ENCODE peak calls at places on chromosomes 3 and 15, in nine cellular contexts. One of them, this sample, is unnamed.

GRCh38 chr3:98343647-98344507 is 9.8 kb upstream of the OR5K4 start:
- DNase-seq in ovary: no peak
- DNase-seq in SJSA1: no peak
- DNase-seq in neuronal stem cell: peak; percentile 63
- DNase-seq in uterus: no peak
- DNase-seq in effector memory CD4-positive, alpha-beta T cell: no peak
- DNase-seq in fibroblast of lung: peak; percentile 17
- DNase-seq in K562: peak; percentile 19
- DNase-seq in GM23338: peak; percentile 95
- DNase-seq in this sample: peak; percentile 85

GRCh38 chr3:154851644-154852043 is 228.5 kb upstream of the MME start:
- DNase-seq in ovary: no peak
- DNase-seq in SJSA1: no peak
- DNase-seq in neuronal stem cell: no peak
- DNase-seq in uterus: no peak
- DNase-seq in effector memory CD4-positive, alpha-beta T cell: no peak
- DNase-seq in fibroblast of lung: no peak
- DNase-seq in K562: no peak
- DNase-seq in GM23338: no peak
- DNase-seq in this sample: no peak

GRCh38 chr3:185350841-185351240 is 12.1 kb upstream of the MAP3K13 start:
- DNase-seq in ovary: no peak
- DNase-seq in SJSA1: no peak
- DNase-seq in neuronal stem cell: no peak
- DNase-seq in uterus: no peak
- DNase-seq in effector memory CD4-positive, alpha-beta T cell: no peak
- DNase-seq in fibroblast of lung: no peak
- DNase-seq in K562: no peak
- DNase-seq in GM23338: no peak
- DNase-seq in this sample: no peak

GRCh38 chr15:62840518-62841268 is 201.9 kb upstream of the TPM1 start:
- DNase-seq in ovary: no peak
- DNase-seq in SJSA1: no peak
- DNase-seq in neuronal stem cell: no peak
- DNase-seq in uterus: no peak
- DNase-seq in effector memory CD4-positive, alpha-beta T cell: no peak
- DNase-seq in fibroblast of lung: no peak
- DNase-seq in K562: no peak
- DNase-seq in GM23338: no peak
- DNase-seq in this sample: no peak

GRCh38 chr15:56244237-56244810 is 645 bp upstream of the RFX7 start:
- DNase-seq in ovary: peak; percentile 46
- DNase-seq in SJSA1: peak; percentile 67
- DNase-seq in neuronal stem cell: peak; percentile 71
- DNase-seq in uterus: peak; percentile 45
- DNase-seq in effector memory CD4-positive, alpha-beta T cell: no peak
- DNase-seq in fibroblast of lung: peak; percentile 77
- DNase-seq in K562: peak; percentile 47
- DNase-seq in GM23338: peak; percentile 93
- DNase-seq in this sample: peak; percentile 96

GRCh38 chr3:39294446-39295183 is 14.8 kb upstream of the CX3CR1 start:
- DNase-seq in ovary: no peak
- DNase-seq in SJSA1: no peak
- DNase-seq in neuronal stem cell: no peak
- DNase-seq in uterus: no peak
- DNase-seq in effector memory CD4-positive, alpha-beta T cell: no peak
- DNase-seq in fibroblast of lung: no peak
- DNase-seq in K562: no peak
- DNase-seq in GM23338: no peak
- DNase-seq in this sample: no peak

GRCh38 chr3:134775831-134776230 is 19.2 kb upstream of the EPHB1 start:
- DNase-seq in ovary: no peak
- DNase-seq in SJSA1: no peak
- DNase-seq in neuronal stem cell: no peak
- DNase-seq in uterus: no peak
- DNase-seq in effector memory CD4-positive, alpha-beta T cell: no peak
- DNase-seq in fibroblast of lung: no peak
- DNase-seq in K562: no peak
- DNase-seq in GM23338: no peak
- DNase-seq in this sample: no peak

GRCh38 chr15:27681038-27681437 is 418.1 kb downstream of the OCA2 start:
- DNase-seq in ovary: no peak
- DNase-seq in SJSA1: no peak
- DNase-seq in neuronal stem cell: no peak
- DNase-seq in uterus: no peak
- DNase-seq in effector memory CD4-positive, alpha-beta T cell: no peak
- DNase-seq in fibroblast of lung: no peak
- DNase-seq in K562: no peak
- DNase-seq in GM23338: no peak
- DNase-seq in this sample: peak; percentile 19

GRCh38 chr3:31625358-31625757 is 92.6 kb downstream of the STT3B start:
- DNase-seq in ovary: no peak
- DNase-seq in SJSA1: no peak
- DNase-seq in neuronal stem cell: no peak
- DNase-seq in uterus: no peak
- DNase-seq in effector memory CD4-positive, alpha-beta T cell: no peak
- DNase-seq in fibroblast of lung: no peak
- DNase-seq in K562: no peak
- DNase-seq in GM23338: no peak
- DNase-seq in this sample: no peak

GRCh38 chr15:56868251-56868650 is 50.2 kb upstream of the TCF12 start:
- DNase-seq in ovary: no peak
- DNase-seq in SJSA1: no peak
- DNase-seq in neuronal stem cell: no peak
- DNase-seq in uterus: no peak
- DNase-seq in effector memory CD4-positive, alpha-beta T cell: no peak
- DNase-seq in fibroblast of lung: no peak
- DNase-seq in K562: no peak
- DNase-seq in GM23338: no peak
- DNase-seq in this sample: no peak

GRCh38 chr15:72781621-72782020 is 1.9 kb downstream of the ADPGK start:
- DNase-seq in ovary: no peak
- DNase-seq in SJSA1: no peak
- DNase-seq in neuronal stem cell: no peak
- DNase-seq in uterus: no peak
- DNase-seq in effector memory CD4-positive, alpha-beta T cell: no peak
- DNase-seq in fibroblast of lung: no peak
- DNase-seq in K562: no peak
- DNase-seq in GM23338: no peak
- DNase-seq in this sample: no peak

GRCh38 chr3:196518999-196519737 is 4.0 kb upstream of the SMCO1 start:
- DNase-seq in ovary: no peak
- DNase-seq in SJSA1: peak; percentile 84
- DNase-seq in neuronal stem cell: no peak
- DNase-seq in uterus: no peak
- DNase-seq in effector memory CD4-positive, alpha-beta T cell: peak; percentile 41
- DNase-seq in fibroblast of lung: peak; percentile 79
- DNase-seq in K562: peak; percentile 77
- DNase-seq in GM23338: peak; percentile 95
- DNase-seq in this sample: peak; percentile 91

GRCh38 chr3:184874709-184875644 is 63.0 kb downstream of the VPS8 start:
- DNase-seq in ovary: no peak
- DNase-seq in SJSA1: no peak
- DNase-seq in neuronal stem cell: peak; percentile 21
- DNase-seq in uterus: no peak
- DNase-seq in effector memory CD4-positive, alpha-beta T cell: no peak
- DNase-seq in fibroblast of lung: peak; percentile 43
- DNase-seq in K562: peak; percentile 17
- DNase-seq in GM23338: peak; percentile 75
- DNase-seq in this sample: peak; percentile 17

GRCh38 chr15:87033056-87033455 is 953.4 kb downstream of the AGBL1 start:
- DNase-seq in ovary: no peak
- DNase-seq in SJSA1: no peak
- DNase-seq in neuronal stem cell: no peak
- DNase-seq in uterus: no peak
- DNase-seq in effector memory CD4-positive, alpha-beta T cell: no peak
- DNase-seq in fibroblast of lung: no peak
- DNase-seq in K562: no peak
- DNase-seq in GM23338: no peak
- DNase-seq in this sample: peak; percentile 4

GRCh38 chr15:75720787-75721461 is 8.3 kb upstream of the CSPG4 start:
- DNase-seq in ovary: no peak
- DNase-seq in SJSA1: peak; percentile 63
- DNase-seq in neuronal stem cell: no peak
- DNase-seq in uterus: no peak
- DNase-seq in effector memory CD4-positive, alpha-beta T cell: no peak
- DNase-seq in fibroblast of lung: no peak
- DNase-seq in K562: peak; percentile 55
- DNase-seq in GM23338: peak; percentile 79
- DNase-seq in this sample: peak; percentile 52

GRCh38 chr3:14274999-14275961 is 96.7 kb downstream of the LSM3 start:
- DNase-seq in ovary: no peak
- DNase-seq in SJSA1: no peak
- DNase-seq in neuronal stem cell: no peak
- DNase-seq in uterus: no peak
- DNase-seq in effector memory CD4-positive, alpha-beta T cell: no peak
- DNase-seq in fibroblast of lung: no peak
- DNase-seq in K562: peak; percentile 72
- DNase-seq in GM23338: peak; percentile 82
- DNase-seq in this sample: peak; percentile 37

GRCh38 chr3:52254608-52255007 is 9.0 kb downstream of the PPM1M start:
- DNase-seq in ovary: no peak
- DNase-seq in SJSA1: no peak
- DNase-seq in neuronal stem cell: no peak
- DNase-seq in uterus: no peak
- DNase-seq in effector memory CD4-positive, alpha-beta T cell: no peak
- DNase-seq in fibroblast of lung: no peak
- DNase-seq in K562: no peak
- DNase-seq in GM23338: no peak
- DNase-seq in this sample: no peak
- H3K36me3 ChIP-seq in ovary: no peaks in the 10 kb centered on the region
- H3K36me3 ChIP-seq in SJSA1: peaks cover 92% of the 10 kb centered on the region
- H3K36me3 ChIP-seq in neuronal stem cell: peaks cover 98% of the 10 kb centered on the region
- H3K36me3 ChIP-seq in uterus: no peaks in the 10 kb centered on the region
- H3K36me3 ChIP-seq in effector memory CD4-positive, alpha-beta T cell: peaks cover 54% of the 10 kb centered on the region
- H3K36me3 ChIP-seq in fibroblast of lung: peaks cover 32% of the 10 kb centered on the region
- H3K36me3 ChIP-seq in K562: peaks cover 84% of the 10 kb centered on the region
- H3K36me3 ChIP-seq in GM23338: peaks cover 52% of the 10 kb centered on the region
- H3K36me3 ChIP-seq in this sample: peaks cover 84% of the 10 kb centered on the region

DNA sequence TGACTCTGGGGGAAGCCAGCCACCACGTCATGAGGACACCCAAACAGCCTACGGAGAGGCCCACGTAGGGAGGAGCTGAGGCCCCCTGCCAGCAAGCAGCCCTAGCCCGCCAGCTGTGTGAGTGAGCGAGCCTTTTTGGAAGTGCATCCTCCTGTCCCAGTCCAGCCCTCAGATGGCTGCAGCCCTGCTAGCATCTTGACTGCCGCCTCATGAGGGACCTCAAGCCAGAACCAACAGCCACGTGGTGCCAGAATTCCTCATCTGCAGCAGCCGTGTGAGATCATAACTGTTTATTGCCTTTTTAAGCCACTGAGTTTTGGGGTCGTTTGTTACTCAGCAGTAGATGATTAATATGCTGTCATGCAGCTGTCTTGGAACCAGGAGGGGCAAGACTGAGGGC is 73.5 kb downstream of the RPLP1 start:
- DNase-seq in ovary: no peak
- DNase-seq in SJSA1: no peak
- DNase-seq in neuronal stem cell: no peak
- DNase-seq in uterus: no peak
- DNase-seq in effector memory CD4-positive, alpha-beta T cell: no peak
- DNase-seq in fibroblast of lung: peak; percentile 29
- DNase-seq in K562: no peak
- DNase-seq in GM23338: no peak
- DNase-seq in this sample: no peak
- H3K4me1 ChIP-seq in ovary: no peaks in the 10 kb centered on the region
- H3K4me1 ChIP-seq in SJSA1: peaks cover 7% of the 10 kb centered on the region
- H3K4me1 ChIP-seq in neuronal stem cell: peaks cover 7% of the 10 kb centered on the region
- H3K4me1 ChIP-seq in uterus: no peaks in the 10 kb centered on the region
- H3K4me1 ChIP-seq in effector memory CD4-positive, alpha-beta T cell: no peaks in the 10 kb centered on the region
- H3K4me1 ChIP-seq in fibroblast of lung: no peaks in the 10 kb centered on the region
- H3K4me1 ChIP-seq in K562: no peaks in the 10 kb centered on the region
- H3K4me1 ChIP-seq in GM23338: peaks cover 12% of the 10 kb centered on the region
- H3K4me1 ChIP-seq in this sample: peaks cover 30% of the 10 kb centered on the region

GRCh38 chr15:51366911-51367310 is 25.5 kb downstream of the GLDN start:
- DNase-seq in ovary: no peak
- DNase-seq in SJSA1: no peak
- DNase-seq in neuronal stem cell: no peak
- DNase-seq in uterus: peak; percentile 41
- DNase-seq in effector memory CD4-positive, alpha-beta T cell: no peak
- DNase-seq in fibroblast of lung: peak; percentile 84
- DNase-seq in K562: no peak
- DNase-seq in GM23338: no peak
- DNase-seq in this sample: no peak

GRCh38 chr15:51367322-51367976 is 26.0 kb downstream of the GLDN start:
- DNase-seq in ovary: no peak
- DNase-seq in SJSA1: peak; percentile 81
- DNase-seq in neuronal stem cell: no peak
- DNase-seq in uterus: no peak
- DNase-seq in effector memory CD4-positive, alpha-beta T cell: no peak
- DNase-seq in fibroblast of lung: no peak
- DNase-seq in K562: no peak
- DNase-seq in GM23338: no peak
- DNase-seq in this sample: no peak

GRCh38 chr15:51369451-51369761 is 28.0 kb downstream of the GLDN start:
- DNase-seq in ovary: no peak
- DNase-seq in SJSA1: no peak
- DNase-seq in neuronal stem cell: no peak
- DNase-seq in uterus: no peak
- DNase-seq in effector memory CD4-positive, alpha-beta T cell: no peak
- DNase-seq in fibroblast of lung: no peak
- DNase-seq in K562: no peak
- DNase-seq in GM23338: no peak
- DNase-seq in this sample: no peak

GRCh38 chr15:51368751-51369450 is 27.4 kb downstream of the GLDN start:
- DNase-seq in ovary: no peak
- DNase-seq in SJSA1: peak; percentile 80
- DNase-seq in neuronal stem cell: no peak
- DNase-seq in uterus: no peak
- DNase-seq in effector memory CD4-positive, alpha-beta T cell: no peak
- DNase-seq in fibroblast of lung: peak; percentile 94
- DNase-seq in K562: no peak
- DNase-seq in GM23338: no peak
- DNase-seq in this sample: no peak

GRCh38 chr15:51368307-51368706 is 26.9 kb downstream of the GLDN start:
- DNase-seq in ovary: no peak
- DNase-seq in SJSA1: no peak
- DNase-seq in neuronal stem cell: no peak
- DNase-seq in uterus: no peak
- DNase-seq in effector memory CD4-positive, alpha-beta T cell: no peak
- DNase-seq in fibroblast of lung: no peak
- DNase-seq in K562: no peak
- DNase-seq in GM23338: no peak
- DNase-seq in this sample: no peak
- H3K27me3 ChIP-seq in ovary: no peaks in the 10 kb centered on the region
- H3K27me3 ChIP-seq in SJSA1: no peaks in the 10 kb centered on the region
- H3K27me3 ChIP-seq in neuronal stem cell: no peaks in the 10 kb centered on the region
- H3K27me3 ChIP-seq in uterus: no peaks in the 10 kb centered on the region
- H3K27me3 ChIP-seq in effector memory CD4-positive, alpha-beta T cell: no peaks in the 10 kb centered on the region
- H3K27me3 ChIP-seq in fibroblast of lung: no peaks in the 10 kb centered on the region
- H3K27me3 ChIP-seq in K562: peaks cover 15% of the 10 kb centered on the region
- H3K27me3 ChIP-seq in GM23338: no peaks in the 10 kb centered on the region
- H3K27me3 ChIP-seq in this sample: no peaks in the 10 kb centered on the region

GRCh38 chr15:78162038-78162437 is 12.9 kb downstream of the IDH3A start:
- DNase-seq in ovary: no peak
- DNase-seq in SJSA1: no peak
- DNase-seq in neuronal stem cell: no peak
- DNase-seq in uterus: no peak
- DNase-seq in effector memory CD4-positive, alpha-beta T cell: no peak
- DNase-seq in fibroblast of lung: no peak
- DNase-seq in K562: no peak
- DNase-seq in GM23338: no peak
- DNase-seq in this sample: no peak
- H3K36me3 ChIP-seq in ovary: no peaks in the 10 kb centered on the region
- H3K36me3 ChIP-seq in SJSA1: peaks cover 68% of the 10 kb centered on the region
- H3K36me3 ChIP-seq in neuronal stem cell: peaks cover 76% of the 10 kb centered on the region
- H3K36me3 ChIP-seq in uterus: no peaks in the 10 kb centered on the region
- H3K36me3 ChIP-seq in effector memory CD4-positive, alpha-beta T cell: peaks cover 47% of the 10 kb centered on the region
- H3K36me3 ChIP-seq in fibroblast of lung: peaks cover 5% of the 10 kb centered on the region
- H3K36me3 ChIP-seq in K562: peaks cover 84% of the 10 kb centered on the region
- H3K36me3 ChIP-seq in GM23338: peaks cover 15% of the 10 kb centered on the region
- H3K36me3 ChIP-seq in this sample: peaks cover 47% of the 10 kb centered on the region

This sample was measured in SJCRH30.